ENCODE peak calls at places on chromosomes 2 and 18, in six cellular contexts. L is GM12865; R is cerebellar nuclear complex; V is activated T-cell treated with anti-CD3 and anti-CD28 coated beads, Interleukin-2, amount 50 U/mL, for 1 hour; H is choroid plexus epithelial cell; U is activated CD4-positive, alpha-beta memory T cell treated with anti-CD3 and anti-CD28 coated beads, Interleukin-2, amount 10 ng/mL, durations not matched to agents 7 days and 5 days. O is an unnamed sample.

GRCh38 chr2:164981217-164981990 is 26.1 kb upstream of the SLC38A11 start:
- DNase-seq in R (no peak), V (no peak), H (peak; percentile 49), L (no peak), U (no peak), O (no peak)

GRCh38 chr2:99818842-99819241 is 323.5 kb downstream of the AFF3 start:
- DNase-seq in U (no peak), V (no peak), H (peak; percentile 74), L (peak; percentile 20), R (no peak), O (no peak)

GRCh38 chr2:194383404-194383803 is 1273.6 kb upstream of the SLC39A10 start:
- DNase-seq in H (peak; percentile 0), U (no peak), R (no peak), V (no peak), L (peak; percentile 7), O (no peak)

GRCh38 chr2:224909885-224910517 is 132.3 kb downstream of the DOCK10 start:
- DNase-seq in U (no peak), H (peak; percentile 99), L (no peak), V (peak; percentile 47), R (no peak), O (no peak)

GRCh38 chr2:96556441-96557330 is 20.1 kb downstream of the ARID5A start:
- DNase-seq in R (no peak), U (peak; percentile 55), H (peak; percentile 49), V (peak; percentile 47), L (peak; percentile 37), O (no peak)

GRCh38 chr2:234992196-234992595 is 40.4 kb downstream of the SH3BP4 start:
- DNase-seq in R (no peak), L (no peak), H (no peak), U (no peak), V (no peak), O (no peak)

GRCh38 chr2:170548304-170548703 is 166.8 kb upstream of the SP5 start:
- DNase-seq in V (no peak), U (no peak), R (no peak), H (no peak), L (no peak), O (no peak)

GRCh38 chr18:55142413-55142812 is 183.2 kb upstream of the CCDC68 start:
- DNase-seq in U (no peak), H (no peak), L (no peak), R (no peak), V (no peak), O (no peak)

GRCh38 chr2:30266051-30266621 is 34.8 kb downstream of the LBH start:
- DNase-seq in L (peak; percentile 46), V (peak; percentile 68), H (peak; percentile 13), R (no peak), U (peak; percentile 74), O (no peak)

GRCh38 chr2:11028407-11028916 is 116.7 kb downstream of the KCNF1 start:
- DNase-seq in R (no peak), V (no peak), L (no peak), H (no peak), U (no peak), O (no peak)

GRCh38 chr2:64770137-64770780 is 116.5 kb upstream of the SERTAD2 start:
- DNase-seq in R (no peak), U (no peak), H (peak; percentile 41), V (no peak), L (no peak), O (no peak)

GRCh38 chr18:50232419-50232818 is 33.9 kb downstream of the CFAP53 start:
- DNase-seq in L (no peak), H (no peak), U (no peak), R (no peak), V (no peak), O (no peak)

GRCh38 chr2:191869178-191869577 is 22.3 kb upstream of the CAVIN2 start:
- DNase-seq in V (no peak), L (peak; percentile 60), R (no peak), H (peak; percentile 84), U (no peak), O (no peak)

GRCh38 chr2:71620851-71621251 is 167.5 kb downstream of the DYSF start:
- DNase-seq in U (peak; percentile 10), L (no peak), V (no peak), R (no peak), H (no peak), O (no peak)

GRCh38 chr2:165157160-165157559 is 46.7 kb downstream of the SCN3A start:
- DNase-seq in L (no peak), R (no peak), V (no peak), H (no peak), U (no peak), O (no peak)

GRCh38 chr2:142033393-142033792 is 97.4 kb downstream of the LRP1B start:
- DNase-seq in L (no peak), H (no peak), R (no peak), V (no peak), U (no peak), O (no peak)